ENCODE peak calls at places on chromosomes 6 and 20, in four cellular contexts. One of them, this sample, is unnamed.

GRCh38 chr20:39342463-39342862 is 380.3 kb downstream of the DHX35 start:
- DNase-seq in K562: no peak
- DNase-seq in HCT116: no peak
- DNase-seq in HepG2: no peak
- DNase-seq in this sample: no peak

GRCh38 chr20:16476032-16476431 is 97.2 kb downstream of the KIF16B start:
- DNase-seq in HCT116: peak; percentile 24
- DNase-seq in HepG2: peak; percentile 76
- DNase-seq in K562: peak; percentile 49
- DNase-seq in this sample: peak; percentile 45

GRCh38 chr20:43936805-43937204 is 22.2 kb downstream of the TOX2 start:
- DNase-seq in HCT116: no peak
- DNase-seq in HepG2: no peak
- DNase-seq in K562: no peak
- DNase-seq in this sample: no peak

GRCh38 chr6:169173532-169174268 is 79.9 kb downstream of the THBS2 start:
- DNase-seq in K562: no peak
- DNase-seq in HepG2: no peak
- DNase-seq in HCT116: no peak
- DNase-seq in this sample: no peak

GRCh38 chr20:9031951-9032350 is 36.9 kb upstream of the PLCB4 start:
- DNase-seq in HepG2: no peak
- DNase-seq in HCT116: no peak
- DNase-seq in K562: no peak
- DNase-seq in this sample: no peak

GRCh38 chr20:47956261-47956995 is 171.1 kb upstream of the SULF2 start:
- DNase-seq in HCT116: no peak
- DNase-seq in K562: no peak
- DNase-seq in HepG2: no peak
- DNase-seq in this sample: no peak

GRCh38 chr6:151451417-151451949 is 443 bp downstream of the RMND1 start:
- DNase-seq in HepG2: no peak
- DNase-seq in K562: no peak
- DNase-seq in HCT116: no peak
- DNase-seq in this sample: no peak

GRCh38 chr6:134722429-134722828 is 227.5 kb downstream of the ALDH8A1 start:
- DNase-seq in HCT116: no peak
- DNase-seq in HepG2: no peak
- DNase-seq in K562: no peak
- DNase-seq in this sample: no peak

GRCh38 chr6:7468382-7469081 is 72.9 kb upstream of the DSP start:
- DNase-seq in HepG2: no peak
- DNase-seq in HCT116: peak; percentile 18
- DNase-seq in K562: peak; percentile 93
- DNase-seq in this sample: peak; percentile 75

DNA sequence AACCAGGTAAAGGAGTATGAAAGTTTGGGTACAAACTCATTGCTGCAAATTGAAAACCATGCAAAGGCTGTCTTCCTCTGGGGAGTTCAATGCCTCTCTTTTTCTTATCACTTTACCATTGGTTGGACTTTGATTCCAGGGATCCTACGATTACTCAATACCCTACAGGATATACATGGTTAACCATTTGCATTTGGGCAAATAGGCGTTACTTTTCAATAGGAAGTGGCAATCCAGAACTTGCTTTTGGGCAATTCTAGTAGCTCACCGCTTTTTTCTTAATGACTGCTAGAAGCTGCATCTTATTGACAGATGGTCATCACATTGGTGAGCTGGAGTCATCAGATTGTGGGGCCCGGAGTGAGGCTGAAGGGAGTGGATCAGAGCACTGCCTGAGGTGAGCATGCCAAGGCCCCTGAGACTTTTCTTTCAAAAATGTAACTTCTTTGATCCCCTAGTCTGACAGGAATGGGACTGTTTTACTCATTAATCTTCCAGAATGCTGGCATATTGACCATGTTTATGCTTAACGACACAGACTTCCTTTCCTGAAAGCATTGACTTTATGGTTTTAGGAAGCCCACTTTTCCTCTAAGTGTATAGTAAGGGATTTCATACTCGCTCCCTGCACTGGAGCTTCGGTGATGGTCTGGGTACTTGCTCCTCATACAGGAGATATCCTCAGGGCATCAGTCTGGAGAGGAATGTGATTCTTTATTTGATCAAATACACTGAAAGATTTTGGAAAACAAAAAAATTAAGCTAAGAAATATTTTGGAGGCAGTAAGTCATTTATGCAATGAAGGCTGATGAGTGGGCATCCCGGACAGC is at the start of gene CCR6:
- DNase-seq in HCT116: no peak
- DNase-seq in K562: no peak
- DNase-seq in HepG2: peak; percentile 94
- DNase-seq in this sample: no peak
- H3K4me3 ChIP-seq in HCT116: no peak within 1 kb of the TSS
- H3K4me3 ChIP-seq in K562: no peak within 1 kb of the TSS
- H3K4me3 ChIP-seq in HepG2: peak within 1 kb of the TSS; percentile 63
- H3K4me3 ChIP-seq in this sample: no peak within 1 kb of the TSS

GRCh38 chr20:56383334-56383733 is 8.7 kb downstream of the AURKA start:
- DNase-seq in HCT116: no peak
- DNase-seq in HepG2: no peak
- DNase-seq in K562: no peak
- DNase-seq in this sample: no peak
- TF ChIP-seq ELF1 in HCT116: no peak
- TF ChIP-seq ELF1 in HepG2: no peak
- TF ChIP-seq ELF1 in K562: no peak
- TF ChIP-seq ELF1 in this sample: no peak

GRCh38 chr20:61898405-61898804 is 167.3 kb downstream of the TAF4 start:
- DNase-seq in HepG2: no peak
- DNase-seq in HCT116: no peak
- DNase-seq in K562: no peak
- DNase-seq in this sample: no peak
- H3K27me3 ChIP-seq in HepG2: peaks cover 71% of the 10 kb centered on the region
- H3K27me3 ChIP-seq in HCT116: peaks cover 5% of the 10 kb centered on the region
- H3K27me3 ChIP-seq in K562: peaks cover 23% of the 10 kb centered on the region
- H3K27me3 ChIP-seq in this sample: no peaks in the 10 kb centered on the region

GRCh38 chr6:111172563-111172962 is 85.3 kb downstream of the SLC16A10 start:
- DNase-seq in HepG2: no peak
- DNase-seq in HCT116: no peak
- DNase-seq in K562: no peak
- DNase-seq in this sample: no peak

GRCh38 chr6:111173341-111173740 is 86.0 kb downstream of the SLC16A10 start:
- DNase-seq in HCT116: no peak
- DNase-seq in K562: no peak
- DNase-seq in HepG2: no peak
- DNase-seq in this sample: no peak

GRCh38 chr6:111173946-111174345 is 86.6 kb downstream of the SLC16A10 start:
- DNase-seq in HepG2: no peak
- DNase-seq in HCT116: no peak
- DNase-seq in K562: no peak
- DNase-seq in this sample: no peak

GRCh38 chr6:111175135-111175534 is 87.8 kb downstream of the SLC16A10 start:
- DNase-seq in HepG2: no peak
- DNase-seq in HCT116: no peak
- DNase-seq in K562: no peak
- DNase-seq in this sample: no peak

DNA sequence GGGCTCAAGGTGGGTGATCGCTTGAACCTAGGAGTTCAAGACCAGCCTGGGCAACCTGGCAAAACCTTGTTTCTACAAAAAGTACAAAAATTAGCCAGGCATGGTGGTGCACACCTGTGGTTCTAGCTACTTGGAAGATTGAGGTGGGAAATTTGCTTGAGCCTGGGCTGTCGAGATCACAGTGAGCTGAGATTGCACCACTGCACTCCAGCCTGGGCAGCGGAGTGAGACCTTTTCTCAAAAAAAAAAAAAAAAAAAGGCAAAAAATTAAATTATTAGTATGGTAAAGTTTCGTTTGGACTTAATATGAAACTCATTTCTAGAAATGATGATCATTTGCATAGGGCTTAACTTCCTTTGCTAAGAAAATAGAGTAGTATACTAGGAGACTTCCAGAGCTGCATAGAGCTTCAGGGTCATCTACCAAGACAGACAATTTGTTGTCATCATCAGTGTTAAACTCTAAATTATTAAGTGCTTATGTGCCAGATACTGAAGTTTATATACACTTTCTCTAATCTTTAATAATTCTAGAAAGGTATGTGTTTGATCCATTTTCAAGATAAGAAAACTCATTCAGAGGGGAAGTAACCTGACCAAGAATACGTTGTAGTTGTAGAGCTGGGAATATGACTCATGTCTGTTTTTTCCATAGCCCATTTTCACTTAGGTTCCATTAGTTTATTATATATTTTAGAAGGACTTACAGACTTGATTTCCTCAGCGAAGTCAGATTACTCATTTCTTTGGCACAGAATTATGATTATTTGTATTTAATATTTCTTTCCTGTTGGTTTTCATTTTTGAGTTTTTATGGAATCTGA is 84.5 kb downstream of the SLC16A10 start:
- DNase-seq in HepG2: no peak
- DNase-seq in K562: no peak
- DNase-seq in HCT116: no peak
- DNase-seq in this sample: no peak
- H3K4me3 ChIP-seq in HepG2: no peak overlapping the region
- H3K4me3 ChIP-seq in K562: no peak overlapping the region
- H3K4me3 ChIP-seq in HCT116: no peak overlapping the region
- H3K4me3 ChIP-seq in this sample: no peak overlapping the region

GRCh38 chr6:170244721-170245201 is 46.1 kb downstream of the DLL1 start:
- DNase-seq in HCT116: no peak
- DNase-seq in K562: no peak
- DNase-seq in HepG2: no peak
- DNase-seq in this sample: no peak

GRCh38 chr6:170247178-170247701 is 43.6 kb downstream of the DLL1 start:
- DNase-seq in HCT116: no peak
- DNase-seq in K562: no peak
- DNase-seq in HepG2: no peak
- DNase-seq in this sample: no peak

GRCh38 chr6:170243386-170243785 is 47.5 kb downstream of the DLL1 start:
- DNase-seq in HepG2: no peak
- DNase-seq in HCT116: no peak
- DNase-seq in K562: no peak
- DNase-seq in this sample: no peak

GRCh38 chr6:170245233-170245992 is 45.5 kb downstream of the DLL1 start:
- DNase-seq in HCT116: no peak
- DNase-seq in HepG2: no peak
- DNase-seq in K562: no peak
- DNase-seq in this sample: no peak

DNA sequence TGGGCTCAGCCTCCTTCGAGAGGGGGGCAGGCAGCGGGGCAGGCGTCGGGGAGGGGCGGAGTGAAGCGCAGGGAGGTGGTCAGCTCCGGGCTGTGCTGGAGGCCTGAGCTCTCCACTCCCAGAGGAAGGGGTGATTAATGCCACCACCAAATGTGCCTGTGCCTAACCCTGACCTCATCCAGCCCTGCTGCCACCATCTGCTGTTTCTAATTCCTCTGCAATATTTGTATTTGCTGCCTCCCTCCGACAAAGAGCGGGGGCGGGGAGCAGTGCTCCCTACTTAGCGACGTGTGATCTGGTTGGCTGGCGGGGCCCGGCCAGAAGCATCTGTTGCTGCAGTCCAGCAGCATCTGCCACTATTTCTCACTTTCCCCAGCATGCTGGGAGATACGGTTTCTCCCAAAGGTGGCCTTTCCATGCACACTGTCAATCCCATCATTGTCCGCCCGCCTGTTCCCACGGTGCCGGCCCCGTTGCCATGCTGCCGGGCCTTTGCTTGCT is 47.0 kb downstream of the DLL1 start:
- DNase-seq in HepG2: no peak
- DNase-seq in K562: no peak
- DNase-seq in HCT116: no peak
- DNase-seq in this sample: peak; percentile 86
- TF ChIP-seq ELF1 in HepG2: no peak
- TF ChIP-seq ELF1 in K562: no peak
- TF ChIP-seq ELF1 in HCT116: no peak
- TF ChIP-seq ELF1 in this sample: no peak

DNA sequence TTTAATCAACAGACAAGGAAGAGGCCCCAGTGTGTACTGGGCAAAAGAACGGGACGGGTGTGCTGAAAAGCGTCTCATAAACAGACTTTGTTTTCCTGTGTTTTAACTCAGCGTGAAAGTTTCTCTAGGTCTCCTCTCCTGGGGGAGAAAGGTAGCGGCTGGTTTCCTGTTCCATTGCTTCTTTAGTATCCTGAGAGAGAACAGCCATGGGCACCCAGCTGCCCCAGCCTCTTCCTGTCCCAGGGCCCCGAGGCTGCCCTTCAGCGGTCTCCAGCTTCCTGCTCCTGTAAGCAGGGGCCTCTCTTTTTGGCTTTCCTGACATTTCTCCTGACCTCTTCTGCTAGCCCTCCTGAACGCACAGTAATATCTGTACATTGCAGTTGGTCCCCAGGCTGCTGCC is 2.4 kb upstream of the SSTR4 start:
- DNase-seq in K562: no peak
- DNase-seq in HCT116: no peak
- DNase-seq in HepG2: no peak
- DNase-seq in this sample: no peak
- H3K27me3 ChIP-seq in K562: no peaks in the 10 kb centered on the region
- H3K27me3 ChIP-seq in HCT116: peaks cover 24% of the 10 kb centered on the region
- H3K27me3 ChIP-seq in HepG2: peaks cover 29% of the 10 kb centered on the region
- H3K27me3 ChIP-seq in this sample: peaks cover 54% of the 10 kb centered on the region

This sample was measured in SK-N-SH.